ENCODE peak calls at places on chromosomes 3 and 15, in six cellular contexts. E is Peyer's patch, D is heart left ventricle, L is H9, A is mucosa of descending colon, N is aorta. O is an unnamed sample. For H3K4me1, the result is how much of the 10 kb centered on the place peaks cover.

GRCh38 chr3:173599673-173600072 is 202.1 kb downstream of the NLGN1 start:
- DNase-seq in A (no peak), L (no peak), D (no peak), E (no peak), N (no peak), O (no peak)

GRCh38 chr3:106862067-106862466 is 515.2 kb upstream of the CCDC54 start:
- DNase-seq in E (no peak), N (no peak), D (no peak), A (no peak), L (no peak), O (no peak)

GRCh38 chr3:4464579-4464978 is 2.5 kb downstream of the SUMF1 start:
- DNase-seq in A (no peak), E (no peak), L (no peak), D (no peak), N (no peak), O (no peak)

GRCh38 chr3:126146034-126146433 is 34.4 kb downstream of the ALDH1L1 start:
- DNase-seq in E (peak), L (peak), A (peak), N (no peak), D (no peak), O (no peak)

GRCh38 chr15:88844749-88845386 is 41.6 kb downstream of the ACAN start:
- DNase-seq in N (no peak), D (no peak), L (no peak), A (no peak), E (no peak), O (no peak)

GRCh38 chr15:29130461-29130860 is 139.2 kb downstream of the NSMCE3 start:
- DNase-seq in L (no peak), E (no peak), D (no peak), A (no peak), N (no peak), O (no peak)

GRCh38 chr3:14765576-14766427 is 53.0 kb upstream of the FGD5 start:
- DNase-seq in D (no peak), E (no peak), L (peak), A (no peak), N (no peak), O (no peak)

GRCh38 chr15:57057134-57057930 is 138.9 kb downstream of the TCF12 start:
- DNase-seq in L (no peak), E (no peak), N (no peak), A (no peak), D (no peak), O (no peak)

GRCh38 chr3:137259709-137260108 is 301.9 kb downstream of the IL20RB start:
- DNase-seq in N (no peak), L (peak), A (no peak), D (peak), E (no peak), O (no peak)

GRCh38 chr3:118782755-118783202 is 251.9 kb downstream of the IGSF11 start:
- DNase-seq in N (no peak), A (no peak), D (no peak), E (no peak), L (no peak), O (no peak)

GRCh38 chr15:75050283-75050682 is 26.9 kb downstream of the PPCDC start:
- DNase-seq in L (no peak), A (no peak), D (no peak), E (no peak), N (no peak), O (no peak)

GRCh38 chr3:157128771-157129671 is 30.9 kb downstream of the CCNL1 start:
- DNase-seq in E (peak), L (no peak), A (peak), N (peak), D (no peak), O (peak)

GRCh38 chr3:143771258-143771657 is 77.0 kb downstream of the SLC9A9 start:
- DNase-seq in A (no peak), D (no peak), N (no peak), L (no peak), E (no peak), O (no peak)

GRCh38 chr3:75782506-75782905 is 2.8 kb downstream of the ZNF717 start:
- DNase-seq in D (no peak), N (no peak), E (no peak), L (no peak), A (no peak), O (no peak)

GRCh38 chr3:10419637-10420232 is 85.7 kb downstream of the ATP2B2 start:
- DNase-seq in A (no peak), D (no peak), N (peak), L (no peak), E (peak), O (no peak)

GRCh38 chr3:37506968-37507535 is 332.7 kb upstream of the LRRFIP2 start:
- DNase-seq in N (no peak), L (no peak), E (no peak), D (no peak), A (no peak), O (no peak)

GRCh38 chr3:55899887-55900286 is 412.8 kb upstream of the WNT5A start:
- DNase-seq in L (peak), A (no peak), N (no peak), D (no peak), E (no peak), O (no peak)

GRCh38 chr3:99159220-99159762 is 257.8 kb upstream of the DCBLD2 start:
- DNase-seq in L (no peak), N (no peak), E (no peak), D (no peak), A (no peak), O (no peak)

GRCh38 chr3:72761410-72761809 is 86.8 kb downstream of the SHQ1 start:
- DNase-seq in L (no peak), D (no peak), A (no peak), N (no peak), E (no peak), O (no peak)

GRCh38 chr15:31197497-31198414 is 96.2 kb upstream of the TRPM1 start:
- DNase-seq in A (peak), D (peak), L (peak), E (no peak), N (no peak), O (peak)

GRCh38 chr3:177337548-177338331 is 140.5 kb upstream of the TBL1XR1 start:
- DNase-seq in A (no peak), E (peak), D (no peak), L (no peak), N (no peak), O (no peak)

GRCh38 chr15:90003736-90004135 is 2.6 kb downstream of the ZNF710 start:
- DNase-seq in E (no peak), N (no peak), A (no peak), L (no peak), D (no peak), O (no peak)
- H3K4me1 ChIP-seq in E (under half), N (under half), A (under half), L (under half), D (under half), O (under half)

GRCh38 chr3:149815728-149816127 is 2.7 kb downstream of the RNF13 start:
- DNase-seq in A (no peak), N (no peak), E (no peak), D (no peak), L (no peak), O (no peak)
- H3K4me1 ChIP-seq in A (under half), N (under half), E (under half), D (under half), L (under half), O (under half)

GRCh38 chr3:45566205-45566604 is 28.3 kb upstream of the LIMD1 start:
- DNase-seq in E (peak), D (no peak), L (no peak), N (no peak), A (no peak), O (no peak)
- H3K4me1 ChIP-seq in E (under half), D (under half), L (under half), N (under half), A (under half), O (under half)

GRCh38 chr3:29331830-29332637 is 51.2 kb downstream of the RBMS3 start:
- DNase-seq in N (no peak), E (no peak), L (no peak), D (no peak), A (no peak), O (no peak)
- H3K4me1 ChIP-seq in N (under half), E (under half), L (under half), D (under half), A (under half), O (under half)

DNA sequence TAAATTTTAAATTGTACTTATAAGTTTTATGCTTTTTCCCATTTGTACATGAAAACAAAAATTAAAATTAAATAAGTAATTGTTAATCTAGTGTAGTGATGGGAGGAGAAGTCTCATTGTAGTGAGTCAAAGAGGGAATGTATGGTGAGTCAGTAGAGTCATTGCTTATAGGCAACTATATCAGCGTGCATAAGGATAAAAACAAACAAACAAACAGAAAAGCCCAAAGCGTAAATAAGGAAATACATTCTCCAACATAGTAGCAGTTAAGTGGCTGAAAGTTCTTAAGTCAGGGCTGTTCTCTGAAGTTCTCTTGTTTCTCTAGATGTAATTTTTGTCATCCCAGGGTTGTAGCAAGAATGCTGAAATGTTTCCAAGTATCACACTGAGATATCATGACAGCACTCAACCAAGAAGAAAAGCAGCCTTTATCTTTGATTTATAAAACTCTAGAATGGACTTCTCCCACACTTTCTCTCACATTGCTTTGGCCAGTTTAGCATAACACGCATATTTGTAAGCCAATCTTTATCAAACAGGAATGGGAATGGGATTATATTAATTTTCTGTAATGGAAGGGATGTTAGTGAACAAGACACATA is 184.1 kb upstream of the TP63 start:
- DNase-seq in D (no peak), A (no peak), N (no peak), L (no peak), E (no peak), O (no peak)
- H3K4me1 ChIP-seq in D (under half), A (under half), N (under half), L (under half), E (under half), O (under half)

GRCh38 chr3:183158113-183158512 is 4.4 kb downstream of the LAMP3 start:
- DNase-seq in E (no peak), A (no peak), N (no peak), D (no peak), L (no peak), O (no peak)

GRCh38 chr3:183153210-183153950 is 9.2 kb downstream of the LAMP3 start:
- DNase-seq in A (no peak), L (no peak), D (no peak), E (no peak), N (no peak), O (no peak)

GRCh38 chr3:183156266-183156665 is 6.3 kb downstream of the LAMP3 start:
- DNase-seq in N (no peak), L (no peak), D (no peak), E (no peak), A (no peak), O (no peak)

GRCh38 chr3:183158552-183159006 is 4.0 kb downstream of the LAMP3 start:
- DNase-seq in D (no peak), N (no peak), L (no peak), E (no peak), A (no peak), O (no peak)

DNA sequence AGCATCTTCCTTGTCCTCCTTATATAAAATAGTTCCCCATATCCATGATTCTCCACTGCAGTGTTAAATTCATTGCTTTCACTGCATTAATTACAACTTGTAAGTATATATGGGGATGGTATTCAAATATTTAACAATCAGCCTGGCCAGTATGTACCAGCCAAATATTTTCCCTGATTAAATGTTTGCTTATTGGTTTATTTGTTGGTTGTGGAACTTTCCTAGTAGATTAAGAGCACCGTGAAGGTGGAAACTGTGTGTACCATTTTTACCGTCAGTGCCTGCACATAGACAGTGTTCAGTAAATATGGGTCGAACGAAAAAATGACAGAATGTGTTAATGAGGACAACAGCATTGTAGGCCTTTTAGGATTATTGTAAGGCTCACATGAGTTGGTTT is 7.0 kb downstream of the LAMP3 start:
- DNase-seq in L (no peak), E (no peak), A (no peak), N (no peak), D (no peak), O (no peak)
- H3K4me1 ChIP-seq in L (under half), E (under half), A (under half), N (under half), D (under half), O (under half)

DNA sequence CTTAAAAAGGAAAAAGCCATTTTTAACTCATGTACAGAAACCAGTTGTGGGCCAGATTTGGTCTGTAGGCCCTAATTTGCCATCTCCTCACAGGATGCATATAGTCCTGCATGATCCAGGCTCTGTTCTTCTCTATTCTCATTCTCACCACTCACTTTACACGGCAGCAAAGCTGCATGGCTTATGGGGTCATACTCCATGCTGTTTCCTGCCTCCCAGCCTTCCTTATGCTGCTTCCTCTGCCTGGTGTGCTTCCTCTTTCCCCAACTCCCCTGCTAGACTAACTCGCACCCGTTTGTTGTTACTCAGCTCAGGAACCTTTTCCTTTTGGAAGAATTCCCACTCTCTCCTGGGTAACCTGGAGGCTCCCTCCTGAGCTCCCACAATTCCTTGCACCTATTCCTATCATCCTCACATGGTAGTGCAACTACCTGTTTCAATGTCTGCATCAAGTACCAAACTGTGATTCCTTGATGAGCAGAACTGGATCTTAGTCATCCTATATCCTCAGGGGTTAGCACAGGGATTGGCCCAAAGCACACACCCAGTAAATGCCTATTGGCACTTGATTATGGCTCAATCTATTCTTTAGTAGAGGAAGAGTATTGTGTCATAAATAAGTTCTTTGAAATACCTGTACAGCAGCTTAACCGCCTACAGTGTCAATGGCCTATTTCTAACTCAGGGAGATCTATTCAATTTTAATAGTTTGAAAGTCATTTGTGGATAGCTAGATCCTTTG is 172.1 kb upstream of the MITF start:
- DNase-seq in E (no peak), A (no peak), L (no peak), D (no peak), N (no peak), O (no peak)
- H3K4me1 ChIP-seq in E (under half), A (under half), L (under half), D (under half), N (under half), O (under half)

DNA sequence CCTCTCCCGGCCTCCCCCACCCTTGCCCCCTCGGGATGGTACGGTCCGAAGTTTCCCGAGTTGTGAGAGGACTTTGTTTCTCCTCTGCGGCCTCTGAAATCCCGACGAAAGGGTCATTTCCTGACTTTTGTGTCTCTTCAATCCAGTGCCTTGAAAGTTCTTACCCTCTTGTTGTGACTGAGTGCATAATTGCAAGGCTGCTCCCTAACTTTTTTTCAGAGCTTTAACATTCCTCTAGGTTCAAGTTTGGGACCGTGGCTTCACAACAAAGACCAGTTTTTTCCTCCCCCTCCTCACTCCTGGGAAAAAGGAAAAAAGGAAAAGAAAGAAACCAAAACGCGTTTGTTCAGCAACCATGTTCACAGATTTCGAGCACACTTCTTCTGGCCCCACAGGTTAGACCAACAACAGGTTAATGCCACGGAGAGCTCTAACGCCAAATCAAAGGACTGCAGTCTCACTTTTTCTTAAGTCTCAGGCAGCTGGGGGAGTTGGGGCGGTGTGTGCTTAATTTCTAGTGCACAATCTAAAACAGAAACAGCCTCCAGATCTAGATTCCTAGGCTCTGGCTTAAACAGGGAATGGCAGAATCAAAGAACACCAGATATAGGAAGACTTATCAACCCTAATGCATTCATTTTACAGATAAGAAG is 139.0 kb downstream of the TMCO5A start:
- DNase-seq in A (no peak), N (peak), L (no peak), E (peak), D (no peak), O (peak)
- H3K4me1 ChIP-seq in A (under half), N (under half), L (under half), E (under half), D (under half), O (under half)